ENCODE peak calls at places on chromosomes 16 and 17, in ten cellular contexts. T is GM12878, N is lower lobe of right lung, A is GM06990, Z is IMR-90, H is kidney epithelial cell, B is K562, I is astrocyte of the cerebellum, F is tibial nerve, W is fibroblast of lung. P is an unnamed sample.

GRCh38 chr16:26765087-26765486 is 301.6 kb upstream of the C16orf82 start:
- DNase-seq in T (no peak), N (no peak), A (no peak), Z (no peak), H (no peak), B (peak), I (no peak), F (no peak), W (no peak), P (no peak)

GRCh38 chr17:7176107-7176851 is 2.9 kb downstream of the ASGR1 start:
- DNase-seq in T (no peak), N (no peak), A (no peak), Z (no peak), H (no peak), B (no peak), I (no peak), F (no peak), W (no peak), P (no peak)

GRCh38 chr17:72008236-72008874 is 112.5 kb upstream of the SOX9 start:
- DNase-seq in T (no peak), N (no peak), A (no peak), Z (peak), H (no peak), B (no peak), I (no peak), F (no peak), W (peak), P (no peak)

GRCh38 chr16:17420821-17421220 is 49.9 kb downstream of the XYLT1 start:
- DNase-seq in T (no peak), N (no peak), A (no peak), Z (peak), H (no peak), B (no peak), I (no peak), F (no peak), W (peak), P (no peak)

GRCh38 chr16:17260271-17260849 is 210.4 kb downstream of the XYLT1 start:
- DNase-seq in T (no peak), N (no peak), A (no peak), Z (no peak), H (no peak), B (no peak), I (no peak), F (no peak), W (no peak), P (no peak)

GRCh38 chr17:81290230-81290629 is 4.9 kb downstream of the SLC38A10 start:
- DNase-seq in T (no peak), N (no peak), A (no peak), Z (no peak), H (no peak), B (no peak), I (no peak), F (no peak), W (no peak), P (no peak)

GRCh38 chr17:10050597-10051101 is 145.6 kb upstream of the RCVRN start:
- DNase-seq in T (peak), N (no peak), A (peak), Z (peak), H (no peak), B (no peak), I (no peak), F (peak), W (no peak), P (no peak)

GRCh38 chr16:35795361-35796029 is 2336.1 kb downstream of the TP53TG3F start:
- DNase-seq in T (no peak), N (no peak), A (no peak), Z (no peak), H (no peak), B (no peak), I (no peak), F (no peak), W (no peak), P (no peak)

GRCh38 chr17:68302066-68302564 is 10.8 kb downstream of the ARSG start:
- DNase-seq in T (no peak), N (no peak), A (no peak), Z (peak), H (no peak), B (no peak), I (peak), F (peak), W (peak), P (no peak)

GRCh38 chr17:64739316-64740058 is 77.4 kb upstream of the SMURF2 start:
- DNase-seq in T (no peak), N (no peak), A (no peak), Z (peak), H (no peak), B (no peak), I (no peak), F (no peak), W (peak), P (no peak)

GRCh38 chr17:42363767-42364585 is 24.3 kb downstream of the STAT3 start:
- DNase-seq in T (no peak), N (no peak), A (no peak), Z (peak), H (no peak), B (no peak), I (peak), F (peak), W (peak), P (no peak)

GRCh38 chr16:71459510-71459909 is 2.5 kb downstream of the ZNF23 start:
- DNase-seq in T (no peak), N (no peak), A (no peak), Z (no peak), H (no peak), B (no peak), I (no peak), F (no peak), W (no peak), P (no peak)

GRCh38 chr17:35082073-35082657 is 18.7 kb upstream of the RFFL start:
- DNase-seq in T (no peak), N (no peak), A (peak), Z (peak), H (peak), B (no peak), I (peak), F (no peak), W (peak), P (no peak)

GRCh38 chr16:85566502-85567100 is 46.5 kb upstream of the GSE1 start:
- DNase-seq in T (no peak), N (no peak), A (no peak), Z (no peak), H (no peak), B (no peak), I (no peak), F (no peak), W (no peak), P (no peak)

GRCh38 chr17:81898029-81898866 is 3.8 kb upstream of the NPB start:
- DNase-seq in T (no peak), N (no peak), A (no peak), Z (peak), H (no peak), B (peak), I (peak), F (no peak), W (peak), P (no peak)

GRCh38 chr17:77916771-77917481 is 41.6 kb upstream of the TNRC6C start:
- DNase-seq in T (peak), N (peak), A (peak), Z (no peak), H (no peak), B (no peak), I (no peak), F (no peak), W (no peak), P (no peak)

GRCh38 chr17:34167359-34167758 is 87.7 kb upstream of the CCL2 start:
- DNase-seq in T (no peak), N (no peak), A (no peak), Z (peak), H (no peak), B (no peak), I (no peak), F (no peak), W (no peak), P (no peak)

GRCh38 chr16:54446639-54447038 is 160.1 kb upstream of the IRX3 start:
- DNase-seq in T (no peak), N (no peak), A (no peak), Z (no peak), H (peak), B (no peak), I (peak), F (peak), W (peak), P (no peak)

GRCh38 chr17:6981426-6981825 is 14.4 kb upstream of the ALOX12 start:
- DNase-seq in T (no peak), N (no peak), A (no peak), Z (no peak), H (no peak), B (no peak), I (no peak), F (no peak), W (no peak), P (no peak)

GRCh38 chr17:66975614-66976378 is 11.3 kb downstream of the CACNG4 start:
- DNase-seq in T (no peak), N (no peak), A (no peak), Z (no peak), H (no peak), B (peak), I (no peak), F (no peak), W (no peak), P (no peak)

GRCh38 chr17:75228847-75229246 is 23.4 kb downstream of the NUP85 start:
- DNase-seq in T (no peak), N (peak), A (no peak), Z (no peak), H (no peak), B (no peak), I (no peak), F (no peak), W (no peak), P (no peak)

GRCh38 chr17:39781814-39782213 is 44.1 kb downstream of the GRB7 start:
- DNase-seq in T (no peak), N (no peak), A (no peak), Z (no peak), H (no peak), B (no peak), I (no peak), F (no peak), W (no peak), P (no peak)

GRCh38 chr16:55703003-55704001 is 47.5 kb downstream of the SLC6A2 start:
- DNase-seq in T (no peak), N (no peak), A (no peak), Z (peak), H (peak), B (peak), I (peak), F (peak), W (peak), P (no peak)

GRCh38 chr16:55699616-55700015 is 43.8 kb downstream of the SLC6A2 start:
- DNase-seq in T (no peak), N (no peak), A (no peak), Z (no peak), H (no peak), B (no peak), I (no peak), F (no peak), W (no peak), P (no peak)

GRCh38 chr16:55700961-55701360 is 45.2 kb downstream of the SLC6A2 start:
- DNase-seq in T (no peak), N (no peak), A (no peak), Z (no peak), H (no peak), B (no peak), I (no peak), F (no peak), W (no peak), P (no peak)

GRCh38 chr16:55700067-55700466 is 44.3 kb downstream of the SLC6A2 start:
- DNase-seq in T (no peak), N (no peak), A (no peak), Z (no peak), H (no peak), B (no peak), I (no peak), F (no peak), W (no peak), P (no peak)

GRCh38 chr16:55701442-55702319 is 45.9 kb downstream of the SLC6A2 start:
- DNase-seq in T (no peak), N (peak), A (no peak), Z (peak), H (no peak), B (peak), I (peak), F (peak), W (peak), P (peak)
- TF ChIP-seq CTCF in T (peak), N (peak), A (peak), Z (peak), H (peak), B (peak), I (peak), F (peak), W (peak), P (no peak)

GRCh38 chr16:52068447-52069074 is 478.4 kb downstream of the TOX3 start:
- DNase-seq in T (no peak), N (no peak), A (no peak), Z (peak), H (no peak), B (no peak), I (no peak), F (no peak), W (peak), P (peak)
- TF ChIP-seq CTCF in T (peak), N (peak), A (no peak), Z (peak), H (peak), B (no peak), I (peak), F (no peak), W (no peak), P (no peak)

GRCh38 chr16:51261919-51262318 is 110.8 kb upstream of the SALL1 start:
- DNase-seq in T (no peak), N (no peak), A (no peak), Z (no peak), H (no peak), B (no peak), I (no peak), F (no peak), W (no peak), P (no peak)

GRCh38 chr16:51267676-51268075 is 116.6 kb upstream of the SALL1 start:
- DNase-seq in T (no peak), N (no peak), A (no peak), Z (no peak), H (peak), B (no peak), I (no peak), F (no peak), W (no peak), P (no peak)

GRCh38 chr16:51268237-51268636 is 117.2 kb upstream of the SALL1 start:
- DNase-seq in T (no peak), N (no peak), A (no peak), Z (no peak), H (no peak), B (no peak), I (no peak), F (peak), W (no peak), P (no peak)

DNA sequence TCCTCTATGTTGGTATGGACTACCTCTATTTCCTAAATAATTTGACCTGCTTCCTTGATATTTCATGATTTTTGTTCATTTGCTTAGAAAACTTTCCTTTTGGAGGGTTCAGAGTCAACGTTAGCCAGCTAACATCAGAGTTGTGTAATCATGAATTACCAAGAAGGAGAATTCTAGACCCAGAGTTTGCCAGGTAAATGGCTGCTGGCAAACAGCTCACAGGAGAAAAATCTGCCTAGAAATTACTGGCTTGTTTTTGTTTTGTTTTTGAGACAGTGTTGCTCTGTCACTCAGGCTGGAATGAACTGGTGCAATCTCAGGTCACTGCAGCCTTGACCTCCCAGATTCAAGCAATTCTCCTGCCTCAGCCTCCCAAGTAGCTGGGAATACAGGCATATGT is 111.4 kb upstream of the SALL1 start:
- DNase-seq in T (no peak), N (no peak), A (no peak), Z (no peak), H (no peak), B (no peak), I (no peak), F (no peak), W (no peak), P (no peak)
- TF ChIP-seq CTCF in T (no peak), N (no peak), A (no peak), Z (no peak), H (no peak), B (no peak), I (no peak), F (no peak), W (no peak), P (no peak)

GRCh38 chr16:89007371-89008249 is 30.6 kb upstream of the CBFA2T3 start:
- DNase-seq in T (no peak), N (peak), A (no peak), Z (no peak), H (no peak), B (no peak), I (no peak), F (no peak), W (no peak), P (peak)
- TF ChIP-seq CTCF in T (no peak), N (no peak), A (no peak), Z (no peak), H (no peak), B (peak), I (no peak), F (no peak), W (no peak), P (no peak)

GRCh38 chr17:79778504-79779087 is 648 bp downstream of the CBX2 start:
- DNase-seq in T (no peak), N (peak), A (no peak), Z (no peak), H (no peak), B (peak), I (no peak), F (no peak), W (no peak), P (no peak)
- TF ChIP-seq CTCF in T (no peak), N (no peak), A (no peak), Z (no peak), H (no peak), B (no peak), I (no peak), F (no peak), W (no peak), P (no peak)

GRCh38 chr17:50863221-50863843 is 2.8 kb downstream of the TOB1 start:
- DNase-seq in T (no peak), N (no peak), A (no peak), Z (no peak), H (no peak), B (no peak), I (no peak), F (peak), W (no peak), P (peak)
- TF ChIP-seq CTCF in T (peak), N (peak), A (peak), Z (peak), H (peak), B (peak), I (peak), F (peak), W (peak), P (peak)

DNA sequence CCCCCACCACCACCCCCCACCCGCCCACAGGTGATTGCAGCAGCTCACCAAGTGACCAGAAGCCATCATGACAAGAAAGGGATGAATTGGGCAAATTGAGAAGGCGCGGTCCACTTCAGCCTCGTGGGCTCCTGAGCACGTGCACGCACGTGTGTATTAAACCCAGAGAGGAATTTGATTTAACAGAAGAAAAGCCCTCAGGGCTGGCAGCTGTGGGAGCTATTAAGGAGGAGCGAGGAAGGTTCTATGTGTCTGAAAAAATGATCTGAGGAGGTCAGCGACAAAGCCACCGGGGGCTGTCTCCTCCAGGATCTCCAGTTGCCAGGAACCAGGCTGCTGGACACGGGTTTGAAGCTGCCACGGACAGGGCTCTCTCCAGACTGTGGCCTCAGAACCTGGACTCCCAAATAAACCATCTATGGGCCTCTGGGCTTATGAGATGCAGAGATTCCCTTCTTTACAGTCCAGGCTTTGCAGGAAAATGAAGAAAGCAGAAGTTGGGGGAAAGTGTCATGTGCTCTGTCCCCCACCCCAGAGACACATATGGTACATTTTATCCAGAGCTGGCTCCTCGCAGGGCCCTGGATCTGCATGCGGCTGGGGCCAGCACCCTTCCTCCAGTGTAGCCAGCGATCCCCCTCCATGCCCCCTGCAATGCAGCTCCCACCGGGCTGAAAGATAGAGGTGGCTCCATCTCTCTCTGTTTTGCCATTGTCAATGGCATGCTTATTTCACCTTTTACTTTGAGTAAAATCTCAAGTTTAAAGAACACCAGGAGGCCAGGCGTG is 219.7 kb upstream of the RPL38 start:
- DNase-seq in T (no peak), N (peak), A (no peak), Z (no peak), H (no peak), B (no peak), I (no peak), F (peak), W (no peak), P (no peak)
- TF ChIP-seq CTCF in T (no peak), N (no peak), A (no peak), Z (no peak), H (no peak), B (no peak), I (no peak), F (no peak), W (no peak), P (no peak)

DNA sequence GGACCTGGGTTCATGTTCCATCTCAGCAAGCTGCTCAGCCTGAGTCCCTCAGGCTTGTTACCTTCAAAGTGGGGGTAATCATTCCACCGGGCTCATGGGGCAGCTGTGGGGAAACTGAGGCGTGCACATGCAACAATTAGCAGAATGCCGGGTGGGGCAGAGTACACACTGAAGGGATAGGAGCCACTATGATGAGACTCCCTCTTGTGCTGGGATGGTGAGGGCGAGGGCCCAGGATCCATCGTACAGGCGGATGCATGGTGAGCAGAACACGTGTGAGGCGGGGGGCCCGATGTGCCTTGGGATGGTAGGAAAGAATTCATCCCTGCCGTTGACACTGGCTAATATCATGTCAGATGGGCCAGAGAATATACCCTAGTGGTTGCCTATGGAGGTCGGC is 25.5 kb upstream of the MAP3K14 start:
- DNase-seq in T (no peak), N (no peak), A (no peak), Z (no peak), H (no peak), B (no peak), I (no peak), F (no peak), W (no peak), P (no peak)
- TF ChIP-seq CTCF in T (no peak), N (no peak), A (no peak), Z (no peak), H (no peak), B (no peak), I (no peak), F (no peak), W (no peak), P (no peak)